ENCODE peak calls at places on chromosomes 4 and X, in nine cellular contexts. One of them, this sample, is unnamed.

GRCh38 chr4:19248023-19248422 is 1003.7 kb upstream of the SLIT2 start:
- DNase-seq in IMR-90: no peak
- DNase-seq in C1 segment of cervical spinal cord: no peak
- DNase-seq in WTC11: no peak
- DNase-seq in mammary epithelial cell: no peak
- DNase-seq in endodermal cell: no peak
- DNase-seq in H7: no peak
- DNase-seq in NCI-H1694: no peak
- DNase-seq in COR-L47: no peak
- DNase-seq in this sample: no peak

GRCh38 chrX:47232803-47233332 is at the start of gene USP11:
- DNase-seq in COR-L47: peak; percentile 57
- DNase-seq in WTC11: peak; percentile 38
- DNase-seq in mammary epithelial cell: no peak
- DNase-seq in endodermal cell: peak; percentile 87
- DNase-seq in H7: peak; percentile 79
- DNase-seq in NCI-H1694: peak; percentile 35
- DNase-seq in C1 segment of cervical spinal cord: no peak
- DNase-seq in IMR-90: peak; percentile 51
- DNase-seq in this sample: peak; percentile 76

GRCh38 chrX:100720301-100720700 is 11.6 kb downstream of the SYTL4 start:
- DNase-seq in H7: no peak
- DNase-seq in NCI-H1694: peak; percentile 52
- DNase-seq in IMR-90: peak; percentile 2
- DNase-seq in COR-L47: no peak
- DNase-seq in mammary epithelial cell: no peak
- DNase-seq in WTC11: no peak
- DNase-seq in C1 segment of cervical spinal cord: no peak
- DNase-seq in endodermal cell: no peak
- DNase-seq in this sample: no peak

GRCh38 chr4:140186651-140187315 is 32.8 kb upstream of the MAML3 start:
- DNase-seq in endodermal cell: no peak
- DNase-seq in COR-L47: peak; percentile 5
- DNase-seq in NCI-H1694: no peak
- DNase-seq in C1 segment of cervical spinal cord: no peak
- DNase-seq in IMR-90: peak; percentile 67
- DNase-seq in WTC11: no peak
- DNase-seq in H7: no peak
- DNase-seq in mammary epithelial cell: peak; percentile 94
- DNase-seq in this sample: no peak

GRCh38 chr4:136750898-136751297 is 781.4 kb downstream of the PCDH18 start:
- DNase-seq in NCI-H1694: no peak
- DNase-seq in H7: no peak
- DNase-seq in WTC11: no peak
- DNase-seq in COR-L47: no peak
- DNase-seq in endodermal cell: no peak
- DNase-seq in IMR-90: peak; percentile 60
- DNase-seq in mammary epithelial cell: peak; percentile 1
- DNase-seq in C1 segment of cervical spinal cord: no peak
- DNase-seq in this sample: no peak

GRCh38 chr4:183244506-183244905 is 75.6 kb downstream of the CLDN22 start:
- DNase-seq in COR-L47: no peak
- DNase-seq in H7: no peak
- DNase-seq in endodermal cell: no peak
- DNase-seq in WTC11: no peak
- DNase-seq in mammary epithelial cell: no peak
- DNase-seq in NCI-H1694: no peak
- DNase-seq in C1 segment of cervical spinal cord: no peak
- DNase-seq in IMR-90: no peak
- DNase-seq in this sample: no peak

GRCh38 chr4:153465583-153465921 is 608 bp upstream of the TMEM131L start:
- DNase-seq in mammary epithelial cell: peak; percentile 51
- DNase-seq in WTC11: peak; percentile 41
- DNase-seq in NCI-H1694: no peak
- DNase-seq in endodermal cell: no peak
- DNase-seq in H7: peak; percentile 66
- DNase-seq in C1 segment of cervical spinal cord: peak; percentile 67
- DNase-seq in IMR-90: peak; percentile 61
- DNase-seq in COR-L47: peak; percentile 74
- DNase-seq in this sample: no peak

GRCh38 chr4:150960818-150961217 is 54.3 kb downstream of the LRBA start:
- DNase-seq in endodermal cell: peak; percentile 81
- DNase-seq in WTC11: peak; percentile 69
- DNase-seq in COR-L47: no peak
- DNase-seq in NCI-H1694: no peak
- DNase-seq in H7: peak; percentile 66
- DNase-seq in IMR-90: no peak
- DNase-seq in mammary epithelial cell: peak; percentile 41
- DNase-seq in C1 segment of cervical spinal cord: no peak
- DNase-seq in this sample: peak; percentile 21

GRCh38 chrX:153659268-153659667 is 12.3 kb downstream of the DUSP9 start:
- DNase-seq in WTC11: no peak
- DNase-seq in IMR-90: no peak
- DNase-seq in COR-L47: no peak
- DNase-seq in H7: no peak
- DNase-seq in NCI-H1694: no peak
- DNase-seq in mammary epithelial cell: no peak
- DNase-seq in C1 segment of cervical spinal cord: no peak
- DNase-seq in endodermal cell: no peak
- DNase-seq in this sample: no peak

GRCh38 chr4:6250235-6250983 is 19.2 kb upstream of the WFS1 start:
- DNase-seq in COR-L47: peak; percentile 66
- DNase-seq in WTC11: peak; percentile 43
- DNase-seq in endodermal cell: peak; percentile 85
- DNase-seq in H7: peak; percentile 88
- DNase-seq in mammary epithelial cell: peak; percentile 57
- DNase-seq in C1 segment of cervical spinal cord: no peak
- DNase-seq in NCI-H1694: peak; percentile 87
- DNase-seq in IMR-90: peak; percentile 59
- DNase-seq in this sample: peak; percentile 71

GRCh38 chr4:33882246-33882990 is 2361.9 kb downstream of the ARAP2 start:
- DNase-seq in mammary epithelial cell: no peak
- DNase-seq in H7: no peak
- DNase-seq in WTC11: no peak
- DNase-seq in NCI-H1694: no peak
- DNase-seq in endodermal cell: no peak
- DNase-seq in C1 segment of cervical spinal cord: no peak
- DNase-seq in COR-L47: no peak
- DNase-seq in IMR-90: no peak
- DNase-seq in this sample: no peak

GRCh38 chr4:125658773-125659172 is 344.0 kb downstream of the FAT4 start:
- DNase-seq in IMR-90: no peak
- DNase-seq in mammary epithelial cell: no peak
- DNase-seq in C1 segment of cervical spinal cord: no peak
- DNase-seq in COR-L47: no peak
- DNase-seq in H7: no peak
- DNase-seq in NCI-H1694: no peak
- DNase-seq in endodermal cell: no peak
- DNase-seq in WTC11: no peak
- DNase-seq in this sample: no peak

GRCh38 chr4:25107827-25108516 is 52.3 kb downstream of the SEPSECS start:
- DNase-seq in WTC11: no peak
- DNase-seq in H7: no peak
- DNase-seq in COR-L47: peak; percentile 41
- DNase-seq in endodermal cell: no peak
- DNase-seq in C1 segment of cervical spinal cord: no peak
- DNase-seq in IMR-90: no peak
- DNase-seq in NCI-H1694: no peak
- DNase-seq in mammary epithelial cell: no peak
- DNase-seq in this sample: no peak

GRCh38 chr4:1651609-1652008 is 32.5 kb downstream of the FAM53A start:
- DNase-seq in C1 segment of cervical spinal cord: no peak
- DNase-seq in WTC11: no peak
- DNase-seq in NCI-H1694: no peak
- DNase-seq in mammary epithelial cell: no peak
- DNase-seq in endodermal cell: no peak
- DNase-seq in COR-L47: no peak
- DNase-seq in H7: no peak
- DNase-seq in IMR-90: no peak
- DNase-seq in this sample: no peak

GRCh38 chr4:141233673-141234072 is 13.0 kb downstream of the ZNF330 start:
- DNase-seq in NCI-H1694: no peak
- DNase-seq in C1 segment of cervical spinal cord: no peak
- DNase-seq in H7: no peak
- DNase-seq in COR-L47: no peak
- DNase-seq in IMR-90: no peak
- DNase-seq in endodermal cell: no peak
- DNase-seq in WTC11: no peak
- DNase-seq in mammary epithelial cell: no peak
- DNase-seq in this sample: no peak

GRCh38 chrX:143669395-143669794 is 33.5 kb upstream of the SLITRK4 start:
- DNase-seq in NCI-H1694: peak; percentile 0
- DNase-seq in endodermal cell: no peak
- DNase-seq in H7: no peak
- DNase-seq in COR-L47: no peak
- DNase-seq in WTC11: no peak
- DNase-seq in IMR-90: no peak
- DNase-seq in mammary epithelial cell: peak; percentile 24
- DNase-seq in C1 segment of cervical spinal cord: no peak
- DNase-seq in this sample: no peak

GRCh38 chr4:106367072-106367471 is 1.5 kb downstream of the GIMD1 start:
- DNase-seq in endodermal cell: no peak
- DNase-seq in COR-L47: no peak
- DNase-seq in C1 segment of cervical spinal cord: no peak
- DNase-seq in NCI-H1694: no peak
- DNase-seq in mammary epithelial cell: no peak
- DNase-seq in WTC11: no peak
- DNase-seq in H7: no peak
- DNase-seq in IMR-90: no peak
- DNase-seq in this sample: no peak

GRCh38 chrX:23623797-23624196 is 43.5 kb upstream of the PRDX4 start:
- DNase-seq in WTC11: no peak
- DNase-seq in C1 segment of cervical spinal cord: no peak
- DNase-seq in H7: no peak
- DNase-seq in COR-L47: no peak
- DNase-seq in endodermal cell: no peak
- DNase-seq in NCI-H1694: no peak
- DNase-seq in IMR-90: no peak
- DNase-seq in mammary epithelial cell: no peak
- DNase-seq in this sample: peak; percentile 16

GRCh38 chrX:104285201-104285600 is 30.5 kb upstream of the ESX1 start:
- DNase-seq in COR-L47: no peak
- DNase-seq in C1 segment of cervical spinal cord: no peak
- DNase-seq in mammary epithelial cell: no peak
- DNase-seq in H7: no peak
- DNase-seq in endodermal cell: no peak
- DNase-seq in NCI-H1694: no peak
- DNase-seq in IMR-90: no peak
- DNase-seq in WTC11: no peak
- DNase-seq in this sample: no peak

GRCh38 chr4:149166365-149166764 is 649.3 kb downstream of the IQCM start:
- DNase-seq in H7: no peak
- DNase-seq in COR-L47: no peak
- DNase-seq in WTC11: no peak
- DNase-seq in C1 segment of cervical spinal cord: no peak
- DNase-seq in IMR-90: no peak
- DNase-seq in endodermal cell: no peak
- DNase-seq in NCI-H1694: no peak
- DNase-seq in mammary epithelial cell: no peak
- DNase-seq in this sample: no peak

GRCh38 chr4:186068581-186069402 is at the start of gene TLR3:
- DNase-seq in H7: no peak
- DNase-seq in C1 segment of cervical spinal cord: no peak
- DNase-seq in COR-L47: no peak
- DNase-seq in IMR-90: peak; percentile 22
- DNase-seq in WTC11: no peak
- DNase-seq in mammary epithelial cell: peak; percentile 42
- DNase-seq in NCI-H1694: no peak
- DNase-seq in endodermal cell: no peak
- DNase-seq in this sample: peak; percentile 3

GRCh38 chr4:184265566-184266351 is 48.1 kb upstream of the ENPP6 start:
- DNase-seq in IMR-90: peak; percentile 61
- DNase-seq in H7: no peak
- DNase-seq in C1 segment of cervical spinal cord: no peak
- DNase-seq in endodermal cell: peak; percentile 54
- DNase-seq in COR-L47: no peak
- DNase-seq in NCI-H1694: no peak
- DNase-seq in mammary epithelial cell: peak; percentile 26
- DNase-seq in WTC11: no peak
- DNase-seq in this sample: no peak

GRCh38 chr4:177242651-177243296 is 66.9 kb upstream of the NEIL3 start:
- DNase-seq in endodermal cell: no peak
- DNase-seq in WTC11: no peak
- DNase-seq in mammary epithelial cell: no peak
- DNase-seq in C1 segment of cervical spinal cord: no peak
- DNase-seq in COR-L47: no peak
- DNase-seq in H7: no peak
- DNase-seq in NCI-H1694: no peak
- DNase-seq in IMR-90: peak; percentile 48
- DNase-seq in this sample: no peak

GRCh38 chr4:129971419-129971818 is 875.5 kb downstream of the C4orf33 start:
- DNase-seq in mammary epithelial cell: no peak
- DNase-seq in endodermal cell: no peak
- DNase-seq in C1 segment of cervical spinal cord: no peak
- DNase-seq in IMR-90: no peak
- DNase-seq in H7: no peak
- DNase-seq in WTC11: no peak
- DNase-seq in COR-L47: no peak
- DNase-seq in NCI-H1694: no peak
- DNase-seq in this sample: no peak

GRCh38 chrX:154349979-154350378 is 24.5 kb downstream of the FLNA start:
- DNase-seq in WTC11: no peak
- DNase-seq in COR-L47: no peak
- DNase-seq in NCI-H1694: no peak
- DNase-seq in H7: peak; percentile 51
- DNase-seq in mammary epithelial cell: no peak
- DNase-seq in IMR-90: no peak
- DNase-seq in C1 segment of cervical spinal cord: no peak
- DNase-seq in endodermal cell: no peak
- DNase-seq in this sample: no peak

GRCh38 chrX:130916636-130917422 is 13.8 kb upstream of the ENOX2 start:
- DNase-seq in IMR-90: peak; percentile 54
- DNase-seq in COR-L47: no peak
- DNase-seq in H7: peak; percentile 35
- DNase-seq in WTC11: peak; percentile 22
- DNase-seq in endodermal cell: peak; percentile 75
- DNase-seq in mammary epithelial cell: peak; percentile 21
- DNase-seq in C1 segment of cervical spinal cord: no peak
- DNase-seq in NCI-H1694: peak; percentile 9
- DNase-seq in this sample: peak; percentile 68

GRCh38 chr4:90769251-90769650 is 642.1 kb downstream of the CCSER1 start:
- DNase-seq in NCI-H1694: no peak
- DNase-seq in C1 segment of cervical spinal cord: no peak
- DNase-seq in IMR-90: no peak
- DNase-seq in WTC11: no peak
- DNase-seq in mammary epithelial cell: no peak
- DNase-seq in H7: no peak
- DNase-seq in COR-L47: no peak
- DNase-seq in endodermal cell: no peak
- DNase-seq in this sample: no peak

GRCh38 chr4:56260320-56260719 is 127.0 kb downstream of the AASDH start:
- DNase-seq in COR-L47: no peak
- DNase-seq in mammary epithelial cell: no peak
- DNase-seq in C1 segment of cervical spinal cord: no peak
- DNase-seq in IMR-90: no peak
- DNase-seq in endodermal cell: no peak
- DNase-seq in NCI-H1694: no peak
- DNase-seq in WTC11: no peak
- DNase-seq in H7: no peak
- DNase-seq in this sample: no peak

GRCh38 chr4:105541420-105541819 is 11.0 kb upstream of the ARHGEF38 start:
- DNase-seq in WTC11: no peak
- DNase-seq in endodermal cell: no peak
- DNase-seq in C1 segment of cervical spinal cord: no peak
- DNase-seq in COR-L47: no peak
- DNase-seq in H7: no peak
- DNase-seq in mammary epithelial cell: no peak
- DNase-seq in NCI-H1694: no peak
- DNase-seq in IMR-90: no peak
- DNase-seq in this sample: no peak

GRCh38 chr4:138114434-138114833 is 127.7 kb downstream of the SLC7A11 start:
- DNase-seq in mammary epithelial cell: no peak
- DNase-seq in H7: no peak
- DNase-seq in IMR-90: peak; percentile 13
- DNase-seq in COR-L47: no peak
- DNase-seq in NCI-H1694: no peak
- DNase-seq in WTC11: no peak
- DNase-seq in endodermal cell: no peak
- DNase-seq in C1 segment of cervical spinal cord: no peak
- DNase-seq in this sample: no peak

GRCh38 chrX:1388651-1389050 is 3.3 kb downstream of the SLC25A6 start:
- DNase-seq in endodermal cell: peak; percentile 38
- DNase-seq in NCI-H1694: no peak
- DNase-seq in WTC11: peak; percentile 4
- DNase-seq in IMR-90: no peak
- DNase-seq in COR-L47: no peak
- DNase-seq in mammary epithelial cell: no peak
- DNase-seq in H7: no peak
- DNase-seq in C1 segment of cervical spinal cord: no peak
- DNase-seq in this sample: peak; percentile 0

This sample was measured in ELF-1.